ENCODE peak calls at places on chromosomes 2 and 18, in eight cellular contexts. G, F, N, A, Z, S, T and O are unnamed samples.

GRCh38 chr2:85663684-85664565 is 4.1 kb downstream of the SFTPB start:
- DNase-seq in Z (no peak), F (no peak), N (no peak), G (no peak), S (no peak), A (no peak), T (no peak), O (no peak)

GRCh38 chr18:9708057-9708881 is at the start of gene RAB31:
- DNase-seq in T (no peak), N (no peak), Z (no peak), A (peak; percentile 88), F (peak; percentile 72), G (no peak), S (peak; percentile 69), O (peak; percentile 74)

GRCh38 chr18:62420513-62421209 is 95.6 kb downstream of the TNFRSF11A start:
- DNase-seq in N (peak; percentile 93), A (no peak), S (peak; percentile 39), T (no peak), Z (no peak), F (peak; percentile 65), G (peak; percentile 85), O (no peak)

GRCh38 chr2:215529271-215529670 is 93.4 kb upstream of the FN1 start:
- DNase-seq in T (no peak), S (peak; percentile 76), A (no peak), Z (no peak), F (peak; percentile 81), N (peak; percentile 63), G (peak; percentile 89), O (no peak)

GRCh38 chr2:189819297-189819704 is 35.1 kb downstream of the PMS1 start:
- DNase-seq in A (no peak), F (peak; percentile 81), T (no peak), N (no peak), Z (no peak), S (peak; percentile 73), G (no peak), O (no peak)

GRCh38 chr18:26579941-26580618 is 31.7 kb upstream of the KCTD1 start:
- DNase-seq in A (no peak), Z (no peak), F (no peak), G (peak; percentile 15), N (peak; percentile 94), S (no peak), T (no peak), O (no peak)

GRCh38 chr2:47494267-47495130 is 91.5 kb downstream of the MSH2 start:
- DNase-seq in S (no peak), A (no peak), N (no peak), T (no peak), G (no peak), F (no peak), Z (no peak), O (no peak)

GRCh38 chr18:59988098-59988706 is 88.4 kb downstream of the PMAIP1 start:
- DNase-seq in S (peak; percentile 81), T (no peak), Z (peak; percentile 53), G (peak; percentile 23), F (peak; percentile 74), A (peak; percentile 38), N (peak; percentile 50), O (peak; percentile 49)

GRCh38 chr18:76922107-76922506 is 99.8 kb downstream of the ZNF236 start:
- DNase-seq in T (peak; percentile 25), A (peak; percentile 83), G (peak; percentile 22), Z (peak; percentile 74), F (peak; percentile 58), S (peak; percentile 73), N (no peak), O (peak; percentile 80)

GRCh38 chr2:8623958-8624591 is 57.8 kb upstream of the ID2 start:
- DNase-seq in G (no peak), Z (no peak), A (peak; percentile 80), N (no peak), S (no peak), F (no peak), T (no peak), O (no peak)

GRCh38 chr2:240960963-240961876 is 37.2 kb upstream of the SNED1 start:
- DNase-seq in Z (no peak), T (no peak), A (no peak), N (no peak), S (peak; percentile 12), G (peak; percentile 86), F (no peak), O (no peak)

GRCh38 chr2:103615706-103616105 is 853.9 kb downstream of the TMEM182 start:
- DNase-seq in F (no peak), G (no peak), A (no peak), Z (no peak), S (no peak), T (no peak), N (no peak), O (no peak)

GRCh38 chr18:31497711-31498449 is at the start of gene DSG2:
- DNase-seq in N (no peak), F (no peak), T (peak; percentile 72), S (no peak), G (peak; percentile 43), Z (no peak), A (peak; percentile 72), O (peak; percentile 85)

GRCh38 chr2:240877460-240878340 is 9.1 kb downstream of the AGXT start:
- DNase-seq in Z (no peak), N (no peak), F (no peak), G (no peak), T (no peak), S (no peak), A (peak; percentile 48), O (no peak)

GRCh38 chr2:98854675-98855074 is 81.3 kb downstream of the CRACDL start:
- DNase-seq in S (no peak), F (no peak), Z (no peak), T (no peak), G (no peak), A (no peak), N (peak; percentile 54), O (no peak)

GRCh38 chr2:71790261-71791038 is 337.1 kb downstream of the DYSF start:
- DNase-seq in F (no peak), T (no peak), A (no peak), S (no peak), N (no peak), Z (no peak), G (no peak), O (no peak)

GRCh38 chr18:59821983-59822382 is 77.8 kb upstream of the PMAIP1 start:
- DNase-seq in F (peak; percentile 49), T (no peak), A (no peak), Z (no peak), N (no peak), G (no peak), S (peak; percentile 45), O (no peak)

GRCh38 chr2:54557211-54557600 is 101.1 kb downstream of the SPTBN1 start:
- DNase-seq in Z (no peak), F (no peak), G (no peak), T (no peak), A (no peak), N (no peak), S (no peak), O (no peak)

GRCh38 chr2:153432381-153432780 is 46.2 kb downstream of the RPRM start:
- DNase-seq in T (no peak), N (peak; percentile 52), F (no peak), S (no peak), G (no peak), A (no peak), Z (no peak), O (no peak)

GRCh38 chr18:28820353-28820752 is 643.4 kb upstream of the CDH2 start:
- DNase-seq in G (no peak), T (no peak), Z (no peak), A (no peak), S (no peak), F (no peak), N (no peak), O (no peak)

GRCh38 chr2:159860611-159861010 is 62.6 kb upstream of the CD302 start:
- DNase-seq in S (no peak), A (no peak), N (no peak), G (no peak), T (no peak), Z (no peak), F (no peak), O (no peak)
- H3K4me3 ChIP-seq in S (no peak overlapping the region), A (no peak overlapping the region), N (no peak overlapping the region), G (no peak overlapping the region), T (no peak overlapping the region), Z (no peak overlapping the region), F (no peak overlapping the region), O (no peak overlapping the region)

DNA sequence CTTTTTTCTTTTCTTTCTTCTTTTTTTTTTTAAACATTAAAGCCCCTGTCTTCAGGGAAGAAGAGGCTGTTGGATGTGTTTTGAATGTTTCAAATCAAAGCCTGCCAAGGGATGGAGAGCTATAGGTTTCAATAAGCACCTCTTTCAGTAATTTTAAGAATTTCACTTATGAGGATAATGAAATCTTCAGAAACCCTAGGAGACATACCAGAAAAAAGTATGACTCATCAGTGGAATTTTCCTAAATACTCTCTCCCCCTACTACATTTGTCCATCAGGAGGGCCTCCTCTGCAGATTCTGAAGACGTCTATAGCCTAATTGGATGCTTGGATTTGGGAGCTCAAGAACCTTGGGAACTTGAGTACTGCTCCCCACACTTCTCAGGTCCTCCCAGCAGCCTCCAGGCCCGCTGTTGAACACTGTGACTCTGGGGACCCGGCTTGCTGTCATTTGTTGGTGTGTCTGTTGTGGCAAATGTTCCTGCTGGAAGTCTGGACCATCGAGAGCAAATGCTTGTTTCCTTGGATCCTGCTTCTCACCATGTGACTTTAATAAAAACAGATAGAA is 374.3 kb downstream of the SLC4A3 start:
- DNase-seq in T (no peak), Z (no peak), F (peak; percentile 58), G (no peak), A (no peak), N (no peak), S (peak; percentile 55), O (no peak)
- H2AFZ ChIP-seq in T (no peak overlapping the region), Z (no peak overlapping the region), F (peak overlapping the region; percentile 76), G (no peak overlapping the region), A (peak overlapping the region; percentile 78), N (no peak overlapping the region), S (peak overlapping the region; percentile 15), O (no peak overlapping the region)

GRCh38 chr2:177234267-177234666 is 21.7 kb downstream of the HNRNPA3 start:
- DNase-seq in T (no peak), A (no peak), G (no peak), N (no peak), Z (no peak), F (no peak), S (no peak), O (no peak)
- H4K20me1 ChIP-seq in T (peaks cover 3% of the 10 kb centered on the region), A (peaks cover 39% of the 10 kb centered on the region), G (peaks cover 72% of the 10 kb centered on the region), N (peaks cover 69% of the 10 kb centered on the region), Z (peaks cover 12% of the 10 kb centered on the region), F (peaks cover 80% of the 10 kb centered on the region), S (no peaks in the 10 kb centered on the region), O (peaks cover 12% of the 10 kb centered on the region)

GRCh38 chr2:144233226-144234114 is 286.4 kb downstream of the ZEB2 start:
- DNase-seq in S (no peak), T (no peak), F (no peak), A (no peak), Z (no peak), G (no peak), N (no peak), O (no peak)

GRCh38 chr2:144230452-144231085 is 289.4 kb downstream of the ZEB2 start:
- DNase-seq in A (no peak), G (no peak), N (no peak), F (peak; percentile 45), S (peak; percentile 75), T (no peak), Z (no peak), O (no peak)

GRCh38 chr2:144237845-144238637 is 281.9 kb downstream of the ZEB2 start:
- DNase-seq in N (no peak), F (no peak), T (no peak), Z (peak; percentile 55), G (peak; percentile 2), S (no peak), A (no peak), O (no peak)

GRCh38 chr2:144237108-144237507 is 282.8 kb downstream of the ZEB2 start:
- DNase-seq in A (no peak), G (no peak), N (no peak), Z (peak; percentile 41), T (no peak), F (no peak), S (no peak), O (no peak)

GRCh38 chr2:144234115-144234772 is 285.7 kb downstream of the ZEB2 start:
- DNase-seq in T (no peak), N (no peak), A (no peak), F (peak; percentile 27), S (peak; percentile 59), Z (no peak), G (no peak), O (no peak)
- H3K4me3 ChIP-seq in T (no peak overlapping the region), N (no peak overlapping the region), A (no peak overlapping the region), F (no peak overlapping the region), S (no peak overlapping the region), Z (no peak overlapping the region), G (no peak overlapping the region), O (no peak overlapping the region)